ENCODE peak calls at places on chromosomes 2 and 18, in nine cellular contexts. T is fibroblast of lung, P is neuronal stem cell, R is heart left ventricle, C is iPS DF 6.9, S is tibial nerve, H is psoas muscle, I is H9, M is SK-N-SH. A is an unnamed sample.

GRCh38 chr18:11324510-11324909 is 175.1 kb upstream of the PIEZO2 start:
- DNase-seq in T (peak; percentile 24), P (no peak), R (no peak), C (no peak), S (no peak), H (no peak), I (no peak), M (no peak), A (no peak)

GRCh38 chr2:229686122-229686919 is 28.0 kb downstream of the DNER start:
- DNase-seq in T (no peak), P (no peak), R (no peak), C (no peak), S (no peak), H (no peak), I (no peak), M (peak; percentile 66), A (no peak)

GRCh38 chr2:25362564-25363145 is 20.9 kb upstream of the DNMT3A start:
- DNase-seq in T (no peak), P (no peak), R (no peak), C (no peak), S (peak; percentile 31), H (peak; percentile 70), I (no peak), M (peak; percentile 34), A (peak; percentile 71)

GRCh38 chr2:157760949-157761348 is 115.2 kb downstream of the ACVR1 start:
- DNase-seq in T (no peak), P (no peak), R (no peak), C (no peak), S (no peak), H (no peak), I (no peak), M (no peak), A (no peak)

GRCh38 chr2:36509077-36509476 is 88.9 kb downstream of the FEZ2 start:
- DNase-seq in T (no peak), P (no peak), R (no peak), C (no peak), S (no peak), H (no peak), I (no peak), M (no peak), A (no peak)

GRCh38 chr2:127569274-127570065 is 34.0 kb downstream of the MYO7B start:
- DNase-seq in T (peak; percentile 83), P (no peak), R (peak; percentile 53), C (no peak), S (no peak), H (peak; percentile 75), I (no peak), M (no peak), A (no peak)

GRCh38 chr2:219998714-219999227 is 371.3 kb downstream of the SLC4A3 start:
- DNase-seq in T (no peak), P (no peak), R (no peak), C (no peak), S (no peak), H (no peak), I (no peak), M (peak; percentile 4), A (no peak)

GRCh38 chr2:176081993-176082884 is 1.5 kb downstream of the EVX2 start:
- DNase-seq in T (no peak), P (no peak), R (no peak), C (no peak), S (no peak), H (no peak), I (peak; percentile 62), M (peak; percentile 76), A (no peak)

GRCh38 chr18:47932603-47933002 is 2.1 kb upstream of the SMAD2 start:
- DNase-seq in T (no peak), P (no peak), R (no peak), C (no peak), S (no peak), H (no peak), I (no peak), M (no peak), A (no peak)

GRCh38 chr2:156310773-156311172 is 21.7 kb downstream of the NR4A2 start:
- DNase-seq in T (no peak), P (no peak), R (no peak), C (no peak), S (no peak), H (no peak), I (no peak), M (no peak), A (no peak)

GRCh38 chr2:109612991-109613921 is 510 bp downstream of the SEPTIN10 start:
- DNase-seq in T (peak; percentile 70), P (no peak), R (peak; percentile 73), C (no peak), S (peak; percentile 38), H (peak; percentile 82), I (peak; percentile 39), M (peak; percentile 76), A (no peak)

GRCh38 chr2:12424219-12424618 is 292.5 kb upstream of the TRIB2 start:
- DNase-seq in T (no peak), P (no peak), R (no peak), C (no peak), S (no peak), H (no peak), I (no peak), M (no peak), A (no peak)

GRCh38 chr2:215931256-215931903 is 82.0 kb downstream of the MREG start:
- DNase-seq in T (peak; percentile 68), P (peak; percentile 84), R (peak; percentile 29), C (peak; percentile 85), S (peak; percentile 84), H (no peak), I (no peak), M (peak; percentile 62), A (no peak)

GRCh38 chr2:1790996-1791395 is 46.7 kb upstream of the PXDN start:
- DNase-seq in T (no peak), P (no peak), R (no peak), C (no peak), S (no peak), H (no peak), I (no peak), M (no peak), A (no peak)

GRCh38 chr2:27021253-27021801 is 11.4 kb upstream of the TMEM214 start:
- DNase-seq in T (peak; percentile 55), P (no peak), R (no peak), C (no peak), S (no peak), H (no peak), I (no peak), M (no peak), A (no peak)

GRCh38 chr2:9380702-9381628 is 42.4 kb downstream of the ITGB1BP1 start:
- DNase-seq in T (peak; percentile 92), P (no peak), R (peak; percentile 70), C (no peak), S (peak; percentile 51), H (peak; percentile 82), I (no peak), M (no peak), A (no peak)

DNA sequence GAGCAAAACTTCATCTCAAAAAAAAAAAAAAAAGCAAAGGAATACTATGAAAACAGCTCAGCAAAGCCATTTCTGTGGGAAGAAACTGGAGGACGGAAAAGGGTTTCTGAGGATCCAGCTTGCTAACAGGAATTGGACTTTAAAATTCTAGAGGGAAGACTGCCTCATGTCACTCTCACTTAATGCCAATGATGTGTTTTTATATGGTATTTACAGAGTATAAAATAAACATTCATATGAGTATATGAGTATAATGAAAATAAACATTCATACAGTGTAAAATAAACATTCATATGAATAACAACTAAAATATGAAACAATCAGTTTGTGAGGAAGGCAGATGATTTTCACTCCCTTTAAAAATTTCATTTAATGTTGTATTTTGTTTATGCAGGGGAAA is 43.9 kb downstream of the CHMP3 start:
- DNase-seq in T (no peak), P (no peak), R (no peak), C (no peak), S (no peak), H (no peak), I (no peak), M (no peak), A (no peak)
- H3K27ac ChIP-seq in T (no peak overlapping the region), P (no peak overlapping the region), R (no peak overlapping the region), C (no peak overlapping the region), S (no peak overlapping the region), H (no peak overlapping the region), I (no peak overlapping the region), M (no peak overlapping the region), A (no peak overlapping the region)

DNA sequence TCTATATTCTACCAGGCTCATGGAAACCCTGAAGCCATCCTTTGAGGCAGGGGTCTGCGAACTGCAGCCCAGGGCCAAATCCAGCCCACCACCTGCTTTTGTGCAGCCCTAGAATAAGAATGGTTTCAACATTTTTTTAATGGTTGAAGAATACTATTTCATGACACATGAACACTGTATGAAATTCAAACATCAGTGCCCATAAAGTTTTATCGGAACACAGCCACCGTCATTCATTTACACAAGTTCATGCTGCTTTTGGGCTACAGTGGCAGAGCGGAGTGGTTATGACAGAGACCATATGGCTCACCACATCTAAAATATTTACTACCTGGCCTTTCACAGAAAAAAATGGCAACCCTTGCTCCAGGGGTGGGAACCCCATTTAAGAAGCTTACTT is 124.2 kb upstream of the EPAS1 start:
- DNase-seq in T (no peak), P (no peak), R (no peak), C (no peak), S (no peak), H (no peak), I (no peak), M (no peak), A (no peak)
- H3K27ac ChIP-seq in T (no peak overlapping the region), P (no peak overlapping the region), R (no peak overlapping the region), C (no peak overlapping the region), S (no peak overlapping the region), H (no peak overlapping the region), I (no peak overlapping the region), M (no peak overlapping the region), A (no peak overlapping the region)

GRCh38 chr2:191389288-191389687 is 144.1 kb downstream of the MYO1B start:
- DNase-seq in T (no peak), P (no peak), R (no peak), C (no peak), S (no peak), H (no peak), I (no peak), M (no peak), A (no peak)
- H3K27ac ChIP-seq in T (no peak overlapping the region), P (no peak overlapping the region), R (no peak overlapping the region), C (no peak overlapping the region), S (no peak overlapping the region), H (no peak overlapping the region), I (no peak overlapping the region), M (no peak overlapping the region), A (no peak overlapping the region)

DNA sequence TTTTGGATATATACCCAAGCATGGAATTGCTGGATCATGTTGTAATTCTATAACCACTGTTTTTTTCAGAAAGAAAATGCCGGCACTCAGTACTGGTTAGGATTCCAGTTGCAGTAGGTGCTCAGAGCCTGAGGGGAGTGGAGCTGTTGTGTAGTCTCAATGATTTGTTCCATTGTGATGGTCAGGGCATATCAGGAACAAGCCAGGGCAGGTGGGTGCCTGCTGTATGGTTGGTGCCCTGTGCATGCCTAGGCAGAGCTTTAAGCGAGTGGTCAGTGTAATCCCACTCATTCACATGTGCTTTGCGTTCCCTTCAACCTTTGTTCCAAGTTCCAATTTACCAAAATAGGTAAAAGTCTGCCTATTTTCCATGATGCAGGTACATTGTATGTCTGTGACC is 100.9 kb downstream of the FHOD3 start:
- DNase-seq in T (no peak), P (no peak), R (no peak), C (no peak), S (no peak), H (no peak), I (no peak), M (no peak), A (no peak)
- H3K27ac ChIP-seq in T (no peak overlapping the region), P (no peak overlapping the region), R (peak overlapping the region; percentile 72), C (no peak overlapping the region), S (no peak overlapping the region), H (no peak overlapping the region), I (no peak overlapping the region), M (peak overlapping the region; percentile 65), A (no peak overlapping the region)

GRCh38 chr2:33444961-33445360 is 31.5 kb upstream of the RASGRP3 start:
- DNase-seq in T (no peak), P (no peak), R (no peak), C (no peak), S (no peak), H (no peak), I (no peak), M (no peak), A (no peak)
- H3K27ac ChIP-seq in T (no peak overlapping the region), P (no peak overlapping the region), R (peak overlapping the region; percentile 60), C (no peak overlapping the region), S (no peak overlapping the region), H (peak overlapping the region; percentile 76), I (no peak overlapping the region), M (no peak overlapping the region), A (no peak overlapping the region)

A was measured in right lobe of liver.